ENCODE peak calls at places on chromosomes 4 and X, in six cellular contexts. W is esophagus squamous epithelium, C is prostate gland, X is body of pancreas, H is uterus, K is tibial nerve. O is an unnamed sample.

GRCh38 chr4:48603366-48604003 is 113.4 kb downstream of the ZAR1 start:
- DNase-seq in K (no peak), H (no peak), X (peak), C (no peak), W (no peak), O (no peak)

GRCh38 chrX:133653363-133653762 is 238.1 kb upstream of the GPC4 start:
- DNase-seq in H (no peak), W (no peak), K (no peak), X (no peak), C (no peak), O (no peak)

GRCh38 chrX:150929058-150929457 is 30.6 kb upstream of the CD99L2 start:
- DNase-seq in K (no peak), X (no peak), H (no peak), W (no peak), C (no peak), O (no peak)

GRCh38 chr4:54942735-54943134 is 182.7 kb downstream of the KDR start:
- DNase-seq in K (no peak), X (no peak), H (no peak), C (no peak), W (no peak), O (no peak)

GRCh38 chrX:20746690-20747089 is 480.0 kb upstream of the RPS6KA3 start:
- DNase-seq in K (no peak), H (no peak), W (no peak), X (no peak), C (no peak), O (no peak)

GRCh38 chr4:24364852-24365251 is 219.5 kb downstream of the DHX15 start:
- DNase-seq in H (no peak), K (no peak), X (no peak), C (no peak), W (no peak), O (no peak)

GRCh38 chr4:148116264-148116663 is 325.9 kb downstream of the NR3C2 start:
- DNase-seq in C (no peak), W (no peak), K (peak), X (no peak), H (no peak), O (no peak)

GRCh38 chr4:100981447-100982204 is 365.7 kb downstream of the PPP3CA start:
- DNase-seq in C (no peak), K (peak), H (no peak), X (no peak), W (no peak), O (no peak)

GRCh38 chr4:36255575-36255974 is 11.3 kb upstream of the ARAP2 start:
- DNase-seq in X (no peak), H (no peak), K (no peak), C (no peak), W (no peak), O (no peak)

GRCh38 chr4:29459926-29460325 is 1260.2 kb upstream of the PCDH7 start:
- DNase-seq in K (no peak), C (no peak), X (no peak), H (no peak), W (no peak), O (no peak)

GRCh38 chr4:7649741-7650531 is 215.2 kb upstream of the PSAPL1 start:
- DNase-seq in C (no peak), K (no peak), X (no peak), H (no peak), W (no peak), O (peak)

GRCh38 chrX:17654116-17654515 is 83.2 kb upstream of the SCML1 start:
- DNase-seq in X (no peak), W (no peak), K (no peak), C (no peak), H (no peak), O (no peak)

DNA sequence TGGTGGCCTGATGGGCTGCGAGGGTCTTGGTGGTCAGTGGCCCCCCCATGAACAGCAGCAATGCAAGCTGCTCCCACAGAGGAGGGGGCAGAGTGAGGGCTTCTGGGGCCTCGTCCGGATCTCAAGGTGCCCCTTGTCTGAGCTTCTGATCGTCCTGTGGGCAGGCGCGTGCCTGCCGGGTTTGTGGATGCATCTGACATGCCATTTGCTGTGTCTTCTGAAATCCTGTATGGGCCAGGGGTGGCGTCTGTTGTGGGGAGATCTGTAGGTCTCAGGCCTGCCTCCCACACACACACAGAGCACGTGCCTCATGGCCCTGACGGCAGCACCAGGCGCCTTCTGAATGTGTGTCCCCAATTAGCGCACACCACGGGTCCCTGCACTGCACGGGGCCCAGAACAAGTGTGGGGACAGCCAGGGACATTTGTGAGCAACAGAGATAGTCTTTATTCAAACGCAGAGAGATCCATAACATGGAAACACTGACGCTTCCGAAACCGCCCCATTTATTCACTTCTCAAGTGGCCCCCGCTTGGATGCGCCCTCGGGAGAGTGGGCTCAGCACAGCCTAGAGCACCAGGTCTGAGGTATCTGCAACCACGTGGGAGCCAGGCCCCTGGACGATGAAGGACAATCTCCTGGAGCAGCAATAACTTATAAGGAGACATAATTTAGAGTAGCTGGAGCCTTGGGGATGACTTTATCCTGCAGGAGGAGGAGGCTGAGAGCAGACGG is 5.7 kb downstream of the SPON2 start:
- DNase-seq in W (no peak), C (no peak), K (no peak), H (no peak), X (no peak), O (no peak)
- TF ChIP-seq POLR2A in W (no peak), C (no peak), K (no peak), H (no peak), X (no peak), O (no peak)

DNA sequence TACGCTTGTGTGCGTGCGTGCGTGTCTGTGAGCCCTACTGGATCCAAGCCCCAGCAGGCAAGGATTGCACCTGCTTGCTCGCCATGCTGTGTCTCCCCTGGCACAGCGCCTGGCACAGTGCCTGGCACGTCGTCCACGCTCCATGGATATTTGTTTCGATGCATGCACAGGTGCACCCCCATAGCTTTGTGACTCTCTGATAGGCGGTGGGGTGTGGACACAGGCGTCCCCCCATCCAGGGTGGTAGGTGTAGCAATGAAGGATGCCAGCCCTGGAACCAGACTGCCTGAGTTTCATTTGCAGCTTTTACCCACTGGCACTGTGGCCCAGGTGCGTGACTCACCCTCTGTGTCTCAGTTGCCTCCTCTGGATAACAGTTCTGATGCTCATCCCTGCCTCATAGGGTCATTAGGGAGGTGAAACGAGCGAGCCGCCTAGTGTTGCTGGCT is 20.2 kb downstream of the PIGG start:
- DNase-seq in K (no peak), W (no peak), C (no peak), X (no peak), H (no peak), O (no peak)
- TF ChIP-seq POLR2A in K (no peak), W (no peak), C (no peak), X (no peak), H (no peak), O (no peak)

GRCh38 chrX:149504915-149505651 is at the start of gene IDS:
- DNase-seq in C (peak), W (peak), X (peak), H (peak), K (peak), O (peak)

GRCh38 chrX:149506349-149506748 is 1.2 kb upstream of the IDS start:
- DNase-seq in C (no peak), H (no peak), X (no peak), W (no peak), K (no peak), O (no peak)

GRCh38 chrX:149508467-149508866 is 3.4 kb upstream of the IDS start:
- DNase-seq in W (no peak), H (no peak), X (no peak), C (no peak), K (no peak), O (no peak)

GRCh38 chrX:149505671-149506070 is 565 bp upstream of the IDS start:
- DNase-seq in X (no peak), K (no peak), H (no peak), C (no peak), W (no peak), O (no peak)

GRCh38 chrX:149504226-149504914 is 736 bp downstream of the IDS start:
- DNase-seq in K (no peak), X (no peak), W (no peak), C (no peak), H (no peak), O (no peak)
- TF ChIP-seq POLR2A in K (no peak), X (no peak), W (no peak), C (no peak), H (no peak), O (no peak)

GRCh38 chr4:39044364-39044946 is 12.2 kb upstream of the TMEM156 start:
- DNase-seq in X (peak), W (peak), H (peak), K (peak), C (peak), O (peak)
- TF ChIP-seq POLR2A in X (peak), W (no peak), H (peak), K (no peak), C (peak), O (peak)

DNA sequence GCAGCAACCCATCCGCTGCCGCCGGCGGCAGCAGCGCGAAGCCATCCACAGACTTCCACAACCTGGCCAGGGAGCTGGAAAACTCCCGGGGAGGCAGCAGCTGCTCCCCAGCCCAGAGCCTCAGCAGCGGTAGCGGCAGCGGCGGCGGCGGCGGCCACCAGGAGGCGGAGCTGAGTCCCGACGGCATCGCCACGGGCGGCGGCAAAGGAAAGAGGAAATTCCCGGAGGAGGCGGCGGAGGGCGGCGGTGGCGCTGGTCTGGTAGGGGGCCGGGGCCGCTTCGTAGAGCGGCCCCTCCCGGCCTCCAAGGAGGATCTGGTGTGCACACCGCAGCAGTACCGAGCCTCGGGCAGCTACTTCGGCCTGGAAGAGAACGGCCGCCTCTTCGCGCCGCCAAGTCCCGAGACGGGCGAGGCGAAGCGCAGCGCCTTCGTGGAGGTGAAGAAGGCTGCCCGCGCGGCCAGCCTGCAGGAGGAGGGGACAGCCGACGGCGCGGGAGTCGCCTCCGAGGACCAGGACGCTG is 4.9 kb downstream of the PRDM8 start:
- DNase-seq in W (peak), K (peak), H (peak), C (peak), X (peak), O (no peak)
- TF ChIP-seq POLR2A in W (no peak), K (no peak), H (no peak), C (no peak), X (peak), O (no peak)

GRCh38 chr4:186190456-186191265 is 706 bp upstream of the CYP4V2 start:
- DNase-seq in H (no peak), K (peak), W (no peak), C (peak), X (peak), O (peak)

GRCh38 chr4:186192068-186192751 is 843 bp downstream of the CYP4V2 start:
- DNase-seq in C (peak), K (peak), H (peak), W (no peak), X (peak), O (peak)

GRCh38 chr4:186189656-186190055 is 1.7 kb upstream of the CYP4V2 start:
- DNase-seq in H (no peak), X (no peak), C (no peak), K (no peak), W (no peak), O (no peak)

GRCh38 chr4:186193851-186194250 is 2.5 kb downstream of the CYP4V2 start:
- DNase-seq in W (no peak), C (no peak), K (no peak), H (no peak), X (no peak), O (no peak)

DNA sequence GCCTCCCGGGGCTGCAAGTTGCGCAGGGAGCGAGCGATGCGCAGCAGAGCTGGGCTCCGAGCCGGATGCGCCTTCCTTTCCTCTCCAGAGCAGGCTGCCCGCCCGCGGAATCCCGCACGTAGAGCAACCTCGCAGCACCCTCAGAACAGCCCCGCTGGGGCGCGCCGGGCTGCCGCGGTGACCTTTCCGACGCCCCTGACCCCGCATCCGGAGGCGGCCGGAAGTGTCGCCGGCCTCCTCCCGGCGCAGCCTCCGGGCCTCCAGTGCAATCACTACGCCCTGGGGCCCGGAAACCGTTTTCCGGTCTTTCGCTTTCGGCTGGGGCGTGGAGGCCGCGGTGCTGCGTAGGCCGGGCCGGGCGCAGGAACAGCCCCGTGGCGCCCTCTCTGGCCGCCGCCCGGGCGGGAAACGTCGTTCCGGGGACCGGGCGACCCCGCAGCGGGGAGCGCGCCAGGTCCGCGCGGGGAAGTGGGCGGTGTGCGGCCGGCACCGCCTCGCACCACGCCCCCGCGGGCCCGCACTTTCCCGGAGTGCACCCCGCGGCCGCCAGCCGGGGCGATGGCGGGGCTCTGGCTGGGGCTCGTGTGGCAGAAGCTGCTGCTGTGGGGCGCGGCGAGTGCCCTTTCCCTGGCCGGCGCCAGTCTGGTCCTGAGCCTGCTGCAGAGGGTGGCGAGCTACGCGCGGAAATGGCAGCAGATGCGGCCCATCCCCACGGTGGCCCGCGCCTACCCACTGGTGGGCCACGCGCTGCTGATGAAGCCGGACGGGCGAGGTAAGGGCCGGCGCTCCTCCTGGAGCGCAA is at the start of gene CYP4V2:
- DNase-seq in W (peak), C (peak), H (peak), K (peak), X (peak), O (peak)
- TF ChIP-seq POLR2A in W (peak), C (peak), H (no peak), K (peak), X (peak), O (peak)

O was measured in H54.